ENCODE peak calls at places on chromosomes 7 and 10, in ten cellular contexts. N is suprapubic skin, J is sigmoid colon, M is stomach, R is transverse colon, I is GM12878, W is esophagus muscularis mucosa, G is A549, T is ovary, B is K562. H is an unnamed sample.

GRCh38 chr7:42117201-42117600 is 119.8 kb downstream of the GLI3 start:
- DNase-seq in J (no peak), M (no peak), G (no peak), R (no peak), I (no peak), N (no peak), T (no peak), W (no peak), B (no peak), H (no peak)

GRCh38 chr7:74479066-74479781 is 25.5 kb downstream of the GTF2IRD1 start:
- DNase-seq in W (no peak), J (peak; percentile 78), G (no peak), N (no peak), R (peak; percentile 60), M (peak; percentile 53), B (no peak), I (no peak), T (peak; percentile 61), H (no peak)

GRCh38 chr7:47322731-47323130 is 259.2 kb downstream of the TNS3 start:
- DNase-seq in B (no peak), R (no peak), G (no peak), T (no peak), W (peak; percentile 77), I (no peak), N (no peak), J (no peak), M (no peak), H (no peak)

GRCh38 chr10:16699435-16699834 is 117.8 kb downstream of the RSU1 start:
- DNase-seq in I (no peak), T (no peak), G (no peak), N (no peak), M (no peak), B (no peak), R (no peak), W (no peak), J (no peak), H (no peak)

GRCh38 chr10:35535136-35535535 is 70.0 kb upstream of the GJD4 start:
- DNase-seq in B (no peak), N (no peak), J (no peak), W (no peak), I (no peak), G (no peak), T (no peak), R (no peak), M (no peak), H (no peak)

GRCh38 chr7:85229544-85229943 is 42.7 kb upstream of the SEMA3D start:
- DNase-seq in T (no peak), R (no peak), B (no peak), W (no peak), M (no peak), G (no peak), N (no peak), J (no peak), I (no peak), H (no peak)

GRCh38 chr7:157008206-157009169 is 2.0 kb downstream of the MNX1 start:
- DNase-seq in I (no peak), W (no peak), R (no peak), M (no peak), B (no peak), T (no peak), N (peak; percentile 58), G (no peak), J (no peak), H (no peak)

GRCh38 chr7:105830405-105831218 is 45.8 kb downstream of the ATXN7L1 start:
- DNase-seq in W (no peak), B (no peak), M (no peak), I (no peak), N (no peak), J (no peak), R (no peak), G (peak; percentile 91), T (no peak), H (no peak)

DNA sequence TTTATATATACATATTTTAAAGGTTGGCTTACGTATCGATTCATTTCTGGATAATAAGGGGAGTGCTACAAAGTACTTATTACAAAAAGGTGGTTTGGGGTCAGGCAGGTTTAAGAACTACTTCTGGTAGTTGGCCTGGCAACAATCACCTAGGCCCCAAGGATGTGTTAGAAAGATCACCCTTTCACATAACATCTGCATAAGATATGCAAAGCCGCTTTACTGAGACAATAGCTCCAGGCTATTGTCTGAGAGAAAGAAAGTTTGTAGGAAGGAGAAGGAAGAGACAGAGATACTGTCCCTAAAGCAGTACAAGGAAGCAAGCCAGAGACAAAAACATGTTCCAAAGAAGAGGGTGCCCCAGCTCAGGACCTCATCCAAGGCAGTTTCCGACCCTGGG is 6.2 kb downstream of the PAXIP1 start:
- DNase-seq in G (no peak), M (no peak), T (no peak), J (no peak), N (no peak), W (no peak), I (no peak), B (no peak), R (no peak), H (no peak)
- H3K27ac ChIP-seq in G (no peak overlapping the region), M (no peak overlapping the region), T (no peak overlapping the region), J (no peak overlapping the region), N (no peak overlapping the region), W (no peak overlapping the region), I (no peak overlapping the region), B (no peak overlapping the region), R (no peak overlapping the region), H (no peak overlapping the region)

GRCh38 chr7:101012931-101013330 is 7.0 kb upstream of the MUC17 start:
- DNase-seq in B (no peak), R (no peak), W (no peak), G (no peak), N (no peak), T (no peak), J (no peak), M (no peak), I (no peak), H (no peak)

GRCh38 chr7:101015626-101016025 is 4.3 kb upstream of the MUC17 start:
- DNase-seq in T (no peak), R (no peak), W (no peak), B (peak; percentile 9), N (no peak), G (no peak), M (no peak), J (no peak), I (no peak), H (no peak)

GRCh38 chr7:101020444-101020843 is 563 bp downstream of the MUC17 start:
- DNase-seq in T (no peak), R (no peak), W (no peak), B (no peak), N (no peak), J (no peak), G (no peak), M (no peak), I (no peak), H (no peak)

GRCh38 chr7:101018271-101019167 is 1.4 kb upstream of the MUC17 start:
- DNase-seq in B (peak; percentile 63), N (no peak), J (no peak), R (no peak), G (peak; percentile 18), I (no peak), W (no peak), M (no peak), T (peak; percentile 36), H (no peak)

DNA sequence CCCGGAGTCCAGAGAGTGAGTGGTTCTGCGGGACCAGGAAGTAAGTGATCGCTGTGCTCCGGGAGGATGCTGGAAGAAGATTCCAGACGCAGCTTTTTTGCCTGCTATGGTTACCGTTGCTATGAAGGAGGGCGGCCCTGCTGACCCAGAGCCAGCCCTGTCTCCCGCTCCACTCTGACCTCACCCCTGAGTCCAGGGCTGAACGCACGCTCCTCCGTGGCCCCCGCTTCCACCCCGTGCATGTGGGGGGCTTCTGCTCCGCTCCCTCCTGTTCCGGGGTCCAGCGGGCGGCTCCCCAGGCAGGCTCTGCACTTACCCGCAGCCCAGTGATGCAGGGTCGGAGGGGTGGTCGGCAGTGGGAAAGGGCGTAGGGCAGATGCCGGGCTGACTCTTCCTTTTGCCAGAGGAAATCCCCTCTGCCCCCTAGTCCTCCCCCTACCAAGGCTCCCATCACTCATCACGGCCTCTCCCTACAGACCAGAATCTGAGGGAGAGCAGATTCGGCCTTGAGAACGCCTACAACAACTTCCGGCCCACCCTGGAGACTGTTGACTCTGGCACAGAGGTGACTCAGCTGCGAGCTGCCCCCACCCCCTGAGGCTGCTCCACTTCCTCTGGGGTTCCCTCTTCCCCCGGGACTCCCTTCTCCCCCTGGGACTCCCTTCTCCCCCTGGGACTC is 2.6 kb upstream of the MUC17 start:
- DNase-seq in W (no peak), I (peak; percentile 36), N (peak; percentile 86), B (peak; percentile 89), M (peak; percentile 68), T (peak; percentile 87), J (peak; percentile 85), G (peak; percentile 93), R (peak; percentile 59), H (no peak)
- H3K4me3 ChIP-seq in W (peak overlapping the region; percentile 48), I (peak overlapping the region; percentile 95), N (peak overlapping the region; percentile 53), B (peak overlapping the region; percentile 38), M (peak overlapping the region; percentile 38), T (peak overlapping the region; percentile 49), J (peak overlapping the region; percentile 22), G (peak overlapping the region; percentile 56), R (peak overlapping the region; percentile 20), H (peak overlapping the region; percentile 13)

DNA sequence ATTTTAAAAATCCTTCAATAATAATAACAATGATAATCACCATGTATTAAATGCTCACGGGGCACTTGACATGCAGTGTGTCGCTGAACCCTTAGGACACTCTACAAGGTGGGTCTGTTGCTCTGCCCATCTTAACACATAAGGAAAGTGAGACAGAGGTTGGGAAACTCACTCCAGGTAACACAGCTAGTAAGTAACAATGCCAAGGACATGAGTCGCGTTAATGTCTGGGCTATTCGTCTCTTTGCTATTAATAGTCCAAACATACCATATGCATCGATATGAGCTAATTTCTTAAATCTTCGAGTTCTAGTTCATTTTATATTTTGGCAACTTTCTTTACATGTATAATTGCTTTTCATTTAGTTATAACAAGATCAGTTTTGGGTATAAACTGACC is 79.5 kb downstream of the BEND7 start:
- DNase-seq in I (no peak), W (no peak), N (no peak), T (no peak), M (no peak), B (no peak), J (no peak), G (no peak), R (no peak), H (no peak)
- TF ChIP-seq EP300 in I (no peak), W (no peak), N (no peak), T (no peak), M (no peak), B (no peak), J (no peak), G (no peak), R (no peak), H (no peak)

GRCh38 chr10:59284111-59284975 is 78.0 kb downstream of the FAM13C start:
- DNase-seq in B (no peak), N (no peak), R (no peak), I (no peak), T (no peak), J (no peak), G (no peak), W (no peak), M (no peak), H (no peak)
- H3K27ac ChIP-seq in B (no peak overlapping the region), N (no peak overlapping the region), R (no peak overlapping the region), I (no peak overlapping the region), T (no peak overlapping the region), J (no peak overlapping the region), G (no peak overlapping the region), W (peak overlapping the region; percentile 31), M (no peak overlapping the region), H (no peak overlapping the region)

H was measured in tibial nerve.